ENCODE peak calls at places on chromosomes 1 and 21, in six cellular contexts. Q is fibroblast of lung; K is A549; Z is kidney; V is lung; P is CD8-positive, alpha-beta memory T cell. D is an unnamed sample. For H3K4me1, the result is how much of the 10 kb centered on the place peaks cover.

GRCh38 chr1:17718136-17718535 is 37.0 kb upstream of the ACTL8 start:
- DNase-seq in Q (no peak), K (no peak), Z (no peak), V (no peak), P (no peak), D (no peak)

GRCh38 chr21:37557261-37557950 is 190.8 kb downstream of the DYRK1A start:
- DNase-seq in Q (no peak), K (no peak), Z (no peak), V (no peak), P (no peak), D (no peak)

GRCh38 chr1:86975993-86976392 is 61.6 kb downstream of the HS2ST1 start:
- DNase-seq in Q (no peak), K (no peak), Z (no peak), V (no peak), P (no peak), D (no peak)

GRCh38 chr21:17590443-17590842 is 22.3 kb downstream of the BTG3 start:
- DNase-seq in Q (peak), K (no peak), Z (no peak), V (no peak), P (no peak), D (peak)

GRCh38 chr1:8343464-8344001 is 25.6 kb downstream of the SLC45A1 start:
- DNase-seq in Q (peak), K (peak), Z (peak), V (peak), P (no peak), D (no peak)

GRCh38 chr1:99968214-99968613 is 1.6 kb upstream of the SLC35A3 start:
- DNase-seq in Q (no peak), K (no peak), Z (no peak), V (no peak), P (no peak), D (no peak)

GRCh38 chr1:193264313-193265065 is 78.1 kb upstream of the B3GALT2 start:
- DNase-seq in Q (no peak), K (no peak), Z (no peak), V (no peak), P (no peak), D (peak)

GRCh38 chr1:119623651-119624050 is 24.4 kb downstream of the ZNF697 start:
- DNase-seq in Q (no peak), K (no peak), Z (peak), V (no peak), P (no peak), D (no peak)

GRCh38 chr1:903721-904270 is 19.9 kb upstream of the SAMD11 start:
- DNase-seq in Q (no peak), K (no peak), Z (peak), V (peak), P (no peak), D (no peak)

GRCh38 chr1:234725177-234726132 is 115.5 kb upstream of the IRF2BP2 start:
- DNase-seq in Q (peak), K (no peak), Z (peak), V (peak), P (no peak), D (peak)

GRCh38 chr1:156496211-156496761 is 4.3 kb downstream of the MEF2D start:
- DNase-seq in Q (no peak), K (no peak), Z (peak), V (no peak), P (no peak), D (no peak)

GRCh38 chr1:156497078-156497742 is 3.4 kb downstream of the MEF2D start:
- DNase-seq in Q (no peak), K (no peak), Z (peak), V (no peak), P (no peak), D (no peak)

GRCh38 chr1:156493749-156494148 is 6.8 kb downstream of the MEF2D start:
- DNase-seq in Q (no peak), K (no peak), Z (no peak), V (no peak), P (no peak), D (no peak)

GRCh38 chr1:156494309-156494895 is 6.2 kb downstream of the MEF2D start:
- DNase-seq in Q (no peak), K (no peak), Z (peak), V (no peak), P (no peak), D (no peak)

DNA sequence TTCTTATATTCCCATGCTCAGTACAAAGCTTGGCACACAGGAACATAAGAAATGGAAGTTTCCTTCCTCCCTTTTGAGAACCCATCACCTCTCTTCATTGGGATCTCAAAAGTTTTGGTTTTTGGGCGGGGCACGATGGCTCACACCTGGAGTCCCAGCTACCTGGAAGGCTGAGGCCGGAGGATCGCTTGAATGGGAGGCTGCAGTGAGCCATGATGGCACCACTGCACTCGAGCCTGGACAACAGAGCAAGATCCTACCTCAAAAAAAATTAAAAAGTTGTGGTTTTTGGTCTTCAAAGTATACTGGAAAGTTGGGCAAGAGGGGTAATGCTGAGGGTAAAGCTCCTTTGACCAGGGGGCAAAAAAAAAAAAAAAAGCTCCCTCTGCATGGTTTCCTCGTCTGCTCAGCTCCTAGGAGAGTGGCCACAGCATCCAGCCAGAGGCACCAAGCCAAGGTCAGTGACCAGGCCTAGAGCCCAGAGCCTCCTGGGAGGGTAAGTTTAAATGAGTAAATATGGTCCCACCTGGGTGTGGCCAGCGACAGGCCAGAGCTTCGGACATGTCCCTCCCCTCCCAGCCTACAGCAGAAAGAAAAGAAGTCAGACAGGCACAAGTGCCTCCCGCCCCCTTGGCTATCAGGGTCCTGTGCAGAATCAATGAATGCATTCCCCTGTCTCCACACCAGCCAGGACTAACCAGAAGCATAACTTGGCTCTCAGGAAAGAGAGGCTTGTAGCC is 5.0 kb downstream of the MEF2D start:
- DNase-seq in Q (no peak), K (no peak), Z (peak), V (no peak), P (no peak), D (no peak)
- H3K4me1 ChIP-seq in Q (half or more), K (half or more), Z (half or more), V (half or more), P (half or more), D (half or more)

GRCh38 chr1:15526021-15526489 is 593 bp upstream of the DNAJC16 start:
- DNase-seq in Q (no peak), K (no peak), Z (peak), V (peak), P (no peak), D (peak)

GRCh38 chr1:15523104-15523921 is 702 bp downstream of the CASP9 start:
- DNase-seq in Q (peak), K (no peak), Z (no peak), V (no peak), P (no peak), D (no peak)

GRCh38 chr1:15523922-15524282 is at the start of gene CASP9:
- DNase-seq in Q (no peak), K (peak), Z (no peak), V (no peak), P (no peak), D (no peak)

GRCh38 chr1:15525043-15525958 is 1.3 kb upstream of the CASP9 start:
- DNase-seq in Q (no peak), K (peak), Z (peak), V (no peak), P (no peak), D (no peak)

GRCh38 chr1:15524283-15525042 is 448 bp upstream of the CASP9 start:
- DNase-seq in Q (peak), K (peak), Z (peak), V (peak), P (peak), D (peak)
- H3K4me1 ChIP-seq in Q (under half), K (under half), Z (under half), V (under half), P (under half), D (under half)

GRCh38 chr1:3771108-3772026 is 1.2 kb upstream of the SMIM1 start:
- DNase-seq in Q (no peak), K (no peak), Z (peak), V (no peak), P (no peak), D (peak)
- H3K4me1 ChIP-seq in Q (under half), K (under half), Z (under half), V (under half), P (under half), D (under half)

GRCh38 chr1:115324649-115325420 is 13.2 kb downstream of the NGF start:
- DNase-seq in Q (no peak), K (no peak), Z (no peak), V (no peak), P (no peak), D (no peak)

GRCh38 chr1:115329965-115330364 is 8.1 kb downstream of the NGF start:
- DNase-seq in Q (peak), K (no peak), Z (no peak), V (no peak), P (no peak), D (no peak)

GRCh38 chr1:115325876-115326275 is 12.2 kb downstream of the NGF start:
- DNase-seq in Q (no peak), K (no peak), Z (no peak), V (no peak), P (no peak), D (no peak)

GRCh38 chr1:115326419-115326818 is 11.6 kb downstream of the NGF start:
- DNase-seq in Q (no peak), K (no peak), Z (no peak), V (no peak), P (no peak), D (no peak)

DNA sequence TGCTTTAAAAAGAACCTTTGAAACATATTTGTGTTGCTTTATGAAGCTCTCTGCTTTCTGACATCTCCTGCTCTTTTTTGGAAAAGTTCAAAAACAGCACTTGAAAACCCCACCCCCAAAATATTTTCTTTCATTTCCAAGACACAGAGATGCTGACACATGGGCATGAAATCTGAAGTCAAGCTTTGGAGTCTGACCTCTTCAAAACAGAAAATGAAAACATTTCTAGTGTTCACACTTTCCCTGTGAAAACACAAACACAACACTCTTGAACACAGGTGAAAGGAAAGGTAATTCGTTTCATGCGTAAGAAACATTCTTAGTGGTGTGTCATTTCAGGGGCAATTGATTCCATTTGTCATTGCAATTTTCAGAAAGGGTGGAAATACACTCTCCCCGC is 10.8 kb downstream of the NGF start:
- DNase-seq in Q (no peak), K (no peak), Z (no peak), V (no peak), P (no peak), D (no peak)
- H3K4me1 ChIP-seq in Q (under half), K (under half), Z (under half), V (under half), P (under half), D (under half)

DNA sequence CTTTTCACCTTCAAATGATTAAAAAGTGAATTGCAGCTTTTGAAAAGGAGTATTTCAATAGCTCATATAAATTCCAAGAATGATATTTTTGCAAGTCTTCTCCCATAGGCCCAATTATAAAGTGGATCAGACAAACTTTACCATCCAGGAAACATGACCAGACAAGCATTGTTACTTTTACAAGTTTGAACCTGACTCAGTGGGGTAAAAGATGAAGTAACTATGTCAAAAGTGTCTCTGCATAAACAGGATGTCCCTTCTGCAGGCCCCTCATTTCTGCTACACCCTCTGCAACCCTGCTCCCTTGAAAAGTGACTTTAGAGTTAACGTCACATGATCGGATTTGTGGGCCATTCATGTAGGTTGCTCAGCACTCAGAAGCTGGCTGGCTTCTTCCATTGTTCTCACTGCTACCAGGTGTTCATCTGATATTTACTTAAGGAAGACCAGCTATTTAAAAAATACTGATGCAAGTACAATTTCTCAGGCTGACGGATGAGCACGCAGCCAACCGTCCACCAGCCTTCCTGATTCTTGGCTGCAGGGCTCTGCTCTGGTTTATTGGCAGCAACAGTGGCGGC is 32.3 kb downstream of the URB1 start:
- DNase-seq in Q (no peak), K (no peak), Z (no peak), V (no peak), P (no peak), D (no peak)
- H3K4me1 ChIP-seq in Q (under half), K (under half), Z (under half), V (under half), P (under half), D (under half)

D was measured in cardiac muscle cell.